ENCODE peak calls at places on chromosomes 16 and 17, in four cellular contexts. One of them, this sample, is unnamed.

GRCh38 chr16:70478912-70479341 is 24.5 kb downstream of the FCSK start:
- DNase-seq in colonic mucosa: no peak
- DNase-seq in cardiac fibroblast: no peak
- DNase-seq in epithelial cell of proximal tubule: no peak
- DNase-seq in this sample: no peak

GRCh38 chr17:60149691-60150582 is at the start of gene CA4:
- DNase-seq in colonic mucosa: no peak
- DNase-seq in cardiac fibroblast: no peak
- DNase-seq in epithelial cell of proximal tubule: no peak
- DNase-seq in this sample: no peak

GRCh38 chr17:4327638-4328037 is 38.8 kb downstream of the UBE2G1 start:
- DNase-seq in colonic mucosa: no peak
- DNase-seq in cardiac fibroblast: peak; percentile 85
- DNase-seq in epithelial cell of proximal tubule: no peak
- DNase-seq in this sample: peak; percentile 54

GRCh38 chr16:80656731-80657150 is 115.9 kb downstream of the DYNLRB2 start:
- DNase-seq in colonic mucosa: no peak
- DNase-seq in cardiac fibroblast: no peak
- DNase-seq in epithelial cell of proximal tubule: no peak
- DNase-seq in this sample: peak; percentile 20

GRCh38 chr16:69514366-69514765 is 51.4 kb upstream of the NFAT5 start:
- DNase-seq in colonic mucosa: no peak
- DNase-seq in cardiac fibroblast: no peak
- DNase-seq in epithelial cell of proximal tubule: no peak
- DNase-seq in this sample: no peak

GRCh38 chr17:9086577-9086976 is 65.3 kb downstream of the NTN1 start:
- DNase-seq in colonic mucosa: no peak
- DNase-seq in cardiac fibroblast: no peak
- DNase-seq in epithelial cell of proximal tubule: no peak
- DNase-seq in this sample: no peak

GRCh38 chr16:73202176-73202729 is 154.3 kb upstream of the ZFHX3 start:
- DNase-seq in colonic mucosa: peak; percentile 85
- DNase-seq in cardiac fibroblast: peak; percentile 93
- DNase-seq in epithelial cell of proximal tubule: peak; percentile 27
- DNase-seq in this sample: peak; percentile 95

GRCh38 chr16:75122609-75123008 is 6.0 kb upstream of the LDHD start:
- DNase-seq in colonic mucosa: no peak
- DNase-seq in cardiac fibroblast: no peak
- DNase-seq in epithelial cell of proximal tubule: no peak
- DNase-seq in this sample: no peak

GRCh38 chr17:74512041-74512440 is 19.2 kb downstream of the CD300LB start:
- DNase-seq in colonic mucosa: no peak
- DNase-seq in cardiac fibroblast: peak; percentile 9
- DNase-seq in epithelial cell of proximal tubule: no peak
- DNase-seq in this sample: no peak

GRCh38 chr17:82006468-82007227 is 16.0 kb downstream of the CENPX start:
- DNase-seq in colonic mucosa: no peak
- DNase-seq in cardiac fibroblast: peak; percentile 58
- DNase-seq in epithelial cell of proximal tubule: no peak
- DNase-seq in this sample: peak; percentile 41

GRCh38 chr16:85418978-85419491 is 194.1 kb upstream of the GSE1 start:
- DNase-seq in colonic mucosa: no peak
- DNase-seq in cardiac fibroblast: no peak
- DNase-seq in epithelial cell of proximal tubule: no peak
- DNase-seq in this sample: no peak

GRCh38 chr17:44902135-44902760 is 3.0 kb upstream of the EFTUD2 start:
- DNase-seq in colonic mucosa: no peak
- DNase-seq in cardiac fibroblast: no peak
- DNase-seq in epithelial cell of proximal tubule: no peak
- DNase-seq in this sample: no peak

GRCh38 chr17:40530988-40531971 is 29.9 kb upstream of the TNS4 start:
- DNase-seq in colonic mucosa: no peak
- DNase-seq in cardiac fibroblast: no peak
- DNase-seq in epithelial cell of proximal tubule: no peak
- DNase-seq in this sample: no peak

GRCh38 chr16:69595127-69596036 is 29.6 kb downstream of the NFAT5 start:
- DNase-seq in colonic mucosa: no peak
- DNase-seq in cardiac fibroblast: peak; percentile 82
- DNase-seq in epithelial cell of proximal tubule: no peak
- DNase-seq in this sample: peak; percentile 74

GRCh38 chr17:56777859-56778258 is 55.9 kb downstream of the C17orf67 start:
- DNase-seq in colonic mucosa: no peak
- DNase-seq in cardiac fibroblast: no peak
- DNase-seq in epithelial cell of proximal tubule: no peak
- DNase-seq in this sample: no peak

GRCh38 chr16:50440991-50441390 is 72.2 kb upstream of the BRD7 start:
- DNase-seq in colonic mucosa: no peak
- DNase-seq in cardiac fibroblast: no peak
- DNase-seq in epithelial cell of proximal tubule: no peak
- DNase-seq in this sample: no peak

GRCh38 chr17:74864866-74865395 is 5.2 kb upstream of the GRIN2C start:
- DNase-seq in colonic mucosa: peak; percentile 77
- DNase-seq in cardiac fibroblast: peak; percentile 71
- DNase-seq in epithelial cell of proximal tubule: no peak
- DNase-seq in this sample: peak; percentile 61

GRCh38 chr17:51359055-51359454 is 98.7 kb downstream of the UTP18 start:
- DNase-seq in colonic mucosa: no peak
- DNase-seq in cardiac fibroblast: no peak
- DNase-seq in epithelial cell of proximal tubule: no peak
- DNase-seq in this sample: no peak

GRCh38 chr17:57935833-57936807 is 19.1 kb downstream of the CUEDC1 start:
- DNase-seq in colonic mucosa: no peak
- DNase-seq in cardiac fibroblast: peak; percentile 28
- DNase-seq in epithelial cell of proximal tubule: no peak
- DNase-seq in this sample: peak; percentile 78

GRCh38 chr17:14330492-14330920 is 29.6 kb downstream of the HS3ST3B1 start:
- DNase-seq in colonic mucosa: no peak
- DNase-seq in cardiac fibroblast: no peak
- DNase-seq in epithelial cell of proximal tubule: no peak
- DNase-seq in this sample: peak; percentile 66

GRCh38 chr17:2375406-2375805 is 25.5 kb downstream of the MNT start:
- DNase-seq in colonic mucosa: no peak
- DNase-seq in cardiac fibroblast: no peak
- DNase-seq in epithelial cell of proximal tubule: no peak
- DNase-seq in this sample: no peak

GRCh38 chr17:4497101-4497824 is 1.4 kb upstream of the SPNS2 start:
- DNase-seq in colonic mucosa: no peak
- DNase-seq in cardiac fibroblast: peak; percentile 18
- DNase-seq in epithelial cell of proximal tubule: peak; percentile 76
- DNase-seq in this sample: no peak

GRCh38 chr16:50276801-50277560 is 10.6 kb downstream of the ADCY7 start:
- DNase-seq in colonic mucosa: no peak
- DNase-seq in cardiac fibroblast: peak; percentile 29
- DNase-seq in epithelial cell of proximal tubule: no peak
- DNase-seq in this sample: no peak

GRCh38 chr17:72121164-72122001 is 563 bp downstream of the SOX9 start:
- DNase-seq in colonic mucosa: peak; percentile 58
- DNase-seq in cardiac fibroblast: peak; percentile 48
- DNase-seq in epithelial cell of proximal tubule: no peak
- DNase-seq in this sample: peak; percentile 74

GRCh38 chr17:72122336-72122667 is 1.5 kb downstream of the SOX9 start:
- DNase-seq in colonic mucosa: no peak
- DNase-seq in cardiac fibroblast: no peak
- DNase-seq in epithelial cell of proximal tubule: no peak
- DNase-seq in this sample: no peak

GRCh38 chr17:72120878-72121163 is at the start of gene SOX9:
- DNase-seq in colonic mucosa: peak; percentile 95
- DNase-seq in cardiac fibroblast: peak; percentile 77
- DNase-seq in epithelial cell of proximal tubule: peak; percentile 70
- DNase-seq in this sample: peak; percentile 91

GRCh38 chr17:72122668-72123495 is 2.1 kb downstream of the SOX9 start:
- DNase-seq in colonic mucosa: peak; percentile 62
- DNase-seq in cardiac fibroblast: peak; percentile 43
- DNase-seq in epithelial cell of proximal tubule: no peak
- DNase-seq in this sample: peak; percentile 63

GRCh38 chr17:72122002-72122310 is 1.1 kb downstream of the SOX9 start:
- DNase-seq in colonic mucosa: no peak
- DNase-seq in cardiac fibroblast: no peak
- DNase-seq in epithelial cell of proximal tubule: no peak
- DNase-seq in this sample: peak; percentile 39
- TF ChIP-seq CTCF in colonic mucosa: no peak
- TF ChIP-seq CTCF in cardiac fibroblast: no peak
- TF ChIP-seq CTCF in epithelial cell of proximal tubule: no peak
- TF ChIP-seq CTCF in this sample: no peak

GRCh38 chr17:7363311-7363710 is 8.4 kb downstream of the TMEM95 start:
- DNase-seq in colonic mucosa: no peak
- DNase-seq in cardiac fibroblast: peak; percentile 43
- DNase-seq in epithelial cell of proximal tubule: no peak
- DNase-seq in this sample: peak; percentile 19
- H3K4me3 ChIP-seq in colonic mucosa: no peak overlapping the region
- H3K4me3 ChIP-seq in cardiac fibroblast: no peak overlapping the region
- H3K4me3 ChIP-seq in epithelial cell of proximal tubule: no peak overlapping the region
- H3K4me3 ChIP-seq in this sample: no peak overlapping the region

GRCh38 chr17:34980681-34981537 is 597 bp downstream of the LIG3 start:
- DNase-seq in colonic mucosa: peak; percentile 71
- DNase-seq in cardiac fibroblast: peak; percentile 86
- DNase-seq in epithelial cell of proximal tubule: no peak
- DNase-seq in this sample: peak; percentile 92
- TF ChIP-seq CTCF in colonic mucosa: no peak
- TF ChIP-seq CTCF in cardiac fibroblast: peak; percentile 28
- TF ChIP-seq CTCF in epithelial cell of proximal tubule: peak; percentile 53
- TF ChIP-seq CTCF in this sample: peak; percentile 51

GRCh38 chr17:83084214-83084613 is 4.8 kb downstream of the METRNL start:
- DNase-seq in colonic mucosa: peak; percentile 61
- DNase-seq in cardiac fibroblast: no peak
- DNase-seq in epithelial cell of proximal tubule: no peak
- DNase-seq in this sample: no peak
- H3K4me3 ChIP-seq in colonic mucosa: no peak overlapping the region
- H3K4me3 ChIP-seq in cardiac fibroblast: peak overlapping the region; percentile 2
- H3K4me3 ChIP-seq in epithelial cell of proximal tubule: no peak overlapping the region
- H3K4me3 ChIP-seq in this sample: peak overlapping the region; percentile 0

GRCh38 chr16:67608367-67608766 is 36.6 kb upstream of the CARMIL2 start:
- DNase-seq in colonic mucosa: no peak
- DNase-seq in cardiac fibroblast: no peak
- DNase-seq in epithelial cell of proximal tubule: no peak
- DNase-seq in this sample: no peak

DNA sequence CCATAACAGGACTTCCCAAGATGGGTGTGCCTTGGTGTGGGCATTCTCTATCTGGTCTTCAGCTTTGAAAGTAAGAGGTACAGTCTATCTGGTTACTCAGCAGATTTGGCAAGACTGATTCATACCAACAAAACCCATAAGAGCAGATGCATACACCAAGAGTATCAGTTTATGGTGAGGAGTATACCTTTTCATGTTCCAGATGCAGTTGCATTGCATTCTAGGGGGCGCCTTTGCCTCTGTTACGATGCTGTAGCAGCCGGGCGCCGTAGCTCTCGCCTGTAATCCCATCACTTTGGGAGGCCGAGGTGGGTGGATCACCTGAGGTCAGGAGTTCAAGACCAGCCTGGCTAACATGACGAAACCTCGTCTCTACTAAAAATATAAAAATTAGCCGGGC is 31.1 kb upstream of the CARMIL2 start:
- DNase-seq in colonic mucosa: no peak
- DNase-seq in cardiac fibroblast: no peak
- DNase-seq in epithelial cell of proximal tubule: no peak
- DNase-seq in this sample: no peak
- TF ChIP-seq CTCF in colonic mucosa: no peak
- TF ChIP-seq CTCF in cardiac fibroblast: no peak
- TF ChIP-seq CTCF in epithelial cell of proximal tubule: peak; percentile 32
- TF ChIP-seq CTCF in this sample: peak; percentile 13

GRCh38 chr17:76529643-76530488 is 7.6 kb downstream of the CYGB start:
- DNase-seq in colonic mucosa: peak; percentile 68
- DNase-seq in cardiac fibroblast: peak; percentile 91
- DNase-seq in epithelial cell of proximal tubule: no peak
- DNase-seq in this sample: peak; percentile 98
- H3K4me3 ChIP-seq in colonic mucosa: no peak overlapping the region
- H3K4me3 ChIP-seq in cardiac fibroblast: peak overlapping the region; percentile 4
- H3K4me3 ChIP-seq in epithelial cell of proximal tubule: no peak overlapping the region
- H3K4me3 ChIP-seq in this sample: peak overlapping the region; percentile 9

DNA sequence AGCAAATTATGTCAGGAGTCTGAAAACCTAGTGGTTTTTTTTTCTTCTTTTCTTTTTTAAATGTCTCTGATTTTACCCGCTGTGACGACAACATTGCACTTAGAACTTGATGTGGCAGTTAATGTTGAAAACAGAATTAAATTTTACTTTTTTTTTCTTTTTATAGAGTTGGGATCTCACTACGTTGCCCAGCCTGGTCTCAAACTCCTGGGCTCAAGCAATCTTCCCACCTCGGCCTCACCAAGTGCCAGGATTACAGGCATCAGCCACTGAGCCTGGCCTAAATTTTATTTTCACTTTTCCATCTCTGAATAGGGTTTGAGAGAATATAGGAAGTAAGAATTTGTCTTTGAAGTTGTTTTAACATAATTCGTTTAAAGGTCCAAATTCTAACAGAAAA is 52.6 kb downstream of the CDK12 start:
- DNase-seq in colonic mucosa: no peak
- DNase-seq in cardiac fibroblast: no peak
- DNase-seq in epithelial cell of proximal tubule: no peak
- DNase-seq in this sample: no peak
- TF ChIP-seq CTCF in colonic mucosa: no peak
- TF ChIP-seq CTCF in cardiac fibroblast: no peak
- TF ChIP-seq CTCF in epithelial cell of proximal tubule: no peak
- TF ChIP-seq CTCF in this sample: no peak